ENCODE peak calls at places on chromosomes 2 and 18, in five cellular contexts. H is HepG2, J is GM12878, Y is K562, B is upper lobe of left lung. G is an unnamed sample. For H3K27me3, the result is how much of the 10 kb centered on the place peaks cover.

GRCh38 chr2:1990724-1991123 is 246.4 kb upstream of the PXDN start:
- ATAC-seq in H (peak), J (no peak), B (peak), Y (no peak), G (no peak)

GRCh38 chr18:49151482-49151881 is 200.7 kb upstream of the SMAD7 start:
- ATAC-seq in H (no peak), Y (no peak), B (no peak), J (no peak), G (no peak)

GRCh38 chr18:61738042-61738441 is 154.8 kb downstream of the RNF152 start:
- ATAC-seq in H (no peak), Y (no peak), B (peak), J (no peak), G (peak)

GRCh38 chr18:75172299-75173124 is 36.4 kb downstream of the PTGR3 start:
- ATAC-seq in H (no peak), J (peak), Y (no peak), B (peak), G (no peak)

GRCh38 chr2:12855508-12855907 is 138.8 kb downstream of the TRIB2 start:
- ATAC-seq in Y (no peak), J (no peak), H (no peak), B (no peak), G (no peak)

GRCh38 chr2:113173563-113174368 is at the start of gene PSD4:
- ATAC-seq in B (peak), J (peak), Y (peak), H (peak), G (peak)

GRCh38 chr2:66443977-66444855 is 9.3 kb downstream of the MEIS1 start:
- ATAC-seq in H (no peak), J (no peak), Y (no peak), B (no peak), G (peak)

GRCh38 chr2:11357428-11357972 is 13.1 kb upstream of the ROCK2 start:
- ATAC-seq in B (peak), J (no peak), H (peak), Y (peak), G (peak)

GRCh38 chr2:20990446-20990988 is 53.4 kb downstream of the APOB start:
- ATAC-seq in B (no peak), J (no peak), Y (no peak), H (no peak), G (no peak)

GRCh38 chr2:20988906-20989305 is 55.0 kb downstream of the APOB start:
- ATAC-seq in B (no peak), H (no peak), Y (no peak), J (no peak), G (no peak)

GRCh38 chr2:20992201-20992711 is 51.6 kb downstream of the APOB start:
- ATAC-seq in B (no peak), H (no peak), J (no peak), Y (no peak), G (peak)

GRCh38 chr2:20989404-20989803 is 54.5 kb downstream of the APOB start:
- ATAC-seq in H (no peak), B (no peak), J (no peak), Y (no peak), G (no peak)

DNA sequence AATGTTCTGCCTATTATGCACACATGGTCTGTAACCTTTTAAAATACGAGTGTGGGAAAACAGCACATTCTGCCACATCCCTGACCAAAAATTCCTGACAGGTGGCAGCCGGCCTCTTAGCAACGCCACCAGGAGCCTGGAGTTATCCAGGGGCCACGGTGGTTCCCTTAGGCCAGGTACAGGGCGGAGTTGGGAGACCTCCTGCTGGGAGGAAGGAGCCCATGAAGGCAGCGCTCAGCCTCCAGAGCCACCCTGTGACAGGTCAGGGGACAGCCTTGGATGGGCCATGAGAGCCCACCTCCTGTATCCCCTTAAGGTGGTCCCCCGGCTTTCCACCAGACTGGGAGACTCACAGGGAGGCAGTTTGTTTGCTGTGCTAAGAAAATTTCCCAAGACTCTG is 52.8 kb downstream of the APOB start:
- ATAC-seq in B (no peak), J (no peak), H (no peak), Y (peak), G (no peak)
- H3K27me3 ChIP-seq in B (under half), J (under half), H (under half), Y (under half), G (under half)

GRCh38 chr2:49861821-49862220 is 707.5 kb upstream of the FSHR start:
- ATAC-seq in B (no peak), H (no peak), J (no peak), Y (no peak), G (peak)

GRCh38 chr2:49860834-49861233 is 706.5 kb upstream of the FSHR start:
- ATAC-seq in H (no peak), B (no peak), Y (no peak), J (no peak), G (no peak)

GRCh38 chr2:49858113-49858490 is 703.8 kb upstream of the FSHR start:
- ATAC-seq in Y (no peak), H (no peak), B (no peak), J (no peak), G (no peak)

GRCh38 chr2:49858657-49859056 is 704.3 kb upstream of the FSHR start:
- ATAC-seq in B (no peak), Y (no peak), H (no peak), J (no peak), G (no peak)

GRCh38 chr2:49860170-49860569 is 705.9 kb upstream of the FSHR start:
- ATAC-seq in H (no peak), B (no peak), J (no peak), Y (no peak), G (no peak)
- TF ChIP-seq EP300 in H (no peak), B (no peak), J (no peak), Y (no peak), G (no peak)

GRCh38 chr2:209933499-209934458 is 68.7 kb upstream of the RPE start:
- ATAC-seq in Y (no peak), H (no peak), J (no peak), B (no peak), G (peak)
- TF ChIP-seq POLR2AphosphoS5 in Y (no peak), H (no peak), J (no peak), B (no peak), G (peak)

GRCh38 chr2:218853766-218854165 is 5.8 kb upstream of the WNT6 start:
- ATAC-seq in Y (peak), H (no peak), J (peak), B (no peak), G (no peak)
- H3K27me3 ChIP-seq in Y (under half), H (half or more), J (under half), B (under half), G (half or more)

GRCh38 chr2:237488295-237488694 is 1.2 kb downstream of the MLPH start:
- ATAC-seq in Y (no peak), B (peak), J (no peak), H (no peak), G (no peak)

GRCh38 chr2:237490805-237491194 is 3.7 kb downstream of the MLPH start:
- ATAC-seq in B (no peak), H (no peak), J (no peak), Y (no peak), G (no peak)

GRCh38 chr2:237488901-237489860 is 2.1 kb downstream of the MLPH start:
- ATAC-seq in B (peak), H (no peak), J (no peak), Y (no peak), G (no peak)

GRCh38 chr2:237491515-237492118 is 4.6 kb downstream of the MLPH start:
- ATAC-seq in H (no peak), B (no peak), Y (no peak), J (no peak), G (no peak)

GRCh38 chr2:237490009-237490804 is 3.2 kb downstream of the MLPH start:
- ATAC-seq in H (no peak), B (no peak), Y (no peak), J (no peak), G (no peak)
- TF ChIP-seq EP300 in H (no peak), B (no peak), Y (no peak), J (no peak), G (no peak)

GRCh38 chr2:195461010-195461409 is 196.0 kb upstream of the SLC39A10 start:
- ATAC-seq in H (no peak), B (no peak), Y (no peak), J (no peak), G (no peak)
- TF ChIP-seq POLR2AphosphoS5 in H (no peak), B (no peak), Y (no peak), J (no peak), G (no peak)

GRCh38 chr2:217909156-217909820 is 93.5 kb downstream of the TNS1 start:
- ATAC-seq in H (peak), J (no peak), Y (no peak), B (no peak), G (no peak)
- H3K27me3 ChIP-seq in H (under half), J (under half), Y (under half), B (under half), G (under half)

G was measured in gastroesophageal sphincter.